ENCODE peak calls at places on chromosomes 16 and 17, in six cellular contexts. M, W, R, H, L and B are unnamed samples.

GRCh38 chr16:73053038-73053378 is 5.1 kb upstream of the ZFHX3 start:
- DNase-seq in R (no peak), M (no peak), W (no peak), L (no peak), H (no peak), B (no peak)

GRCh38 chr17:2011421-2012371 is 13.4 kb downstream of the RTN4RL1 start:
- DNase-seq in M (peak; percentile 73), H (no peak), L (no peak), W (no peak), R (peak; percentile 55), B (no peak)

GRCh38 chr17:51050291-51051033 is 70.2 kb downstream of the SPAG9 start:
- DNase-seq in W (no peak), L (peak; percentile 65), M (no peak), H (no peak), R (no peak), B (peak; percentile 17)

GRCh38 chr17:58322581-58323419 is 5.8 kb downstream of the TSPOAP1 start:
- DNase-seq in M (no peak), W (no peak), H (no peak), R (no peak), L (no peak), B (no peak)

GRCh38 chr16:50086176-50086575 is 20.4 kb downstream of the HEATR3 start:
- DNase-seq in W (no peak), M (no peak), R (no peak), H (no peak), L (no peak), B (no peak)

GRCh38 chr17:19672009-19672837 is 23.7 kb downstream of the ALDH3A2 start:
- DNase-seq in W (no peak), H (no peak), R (peak; percentile 51), L (no peak), M (peak; percentile 62), B (no peak)

GRCh38 chr17:81393684-81394376 is 1.4 kb upstream of the BAHCC1 start:
- DNase-seq in R (peak; percentile 100), W (peak; percentile 100), L (peak; percentile 40), M (peak; percentile 100), H (peak; percentile 100), B (no peak)

GRCh38 chr17:81412490-81413093 is 17.3 kb downstream of the BAHCC1 start:
- DNase-seq in R (no peak), M (no peak), W (peak; percentile 61), H (peak; percentile 59), L (no peak), B (peak; percentile 78)

GRCh38 chr17:4642286-4642685 is 808 bp upstream of the ALOX15 start:
- DNase-seq in L (no peak), M (no peak), R (no peak), H (no peak), W (no peak), B (no peak)

GRCh38 chr16:81625544-81626152 is 153.4 kb upstream of the PLCG2 start:
- DNase-seq in M (peak; percentile 77), W (peak; percentile 45), R (no peak), H (peak; percentile 48), L (no peak), B (no peak)

GRCh38 chr17:29109477-29110371 is 66.8 kb downstream of the PIPOX start:
- DNase-seq in M (no peak), R (no peak), W (no peak), H (no peak), L (no peak), B (no peak)

GRCh38 chr16:28180660-28181556 is 30.9 kb downstream of the XPO6 start:
- DNase-seq in L (no peak), M (no peak), W (no peak), H (no peak), R (no peak), B (no peak)

GRCh38 chr16:84647830-84648594 is at the start of gene KLHL36:
- DNase-seq in R (peak; percentile 52), L (no peak), W (peak; percentile 62), H (peak; percentile 73), M (peak; percentile 66), B (peak; percentile 96)

GRCh38 chr17:50511058-50511457 is 2.8 kb downstream of the MYCBPAP start:
- DNase-seq in R (no peak), L (peak; percentile 83), M (no peak), H (no peak), W (peak; percentile 65), B (peak; percentile 70)

GRCh38 chr16:49081556-49081955 is 200.1 kb downstream of the CBLN1 start:
- DNase-seq in M (no peak), W (no peak), L (no peak), R (no peak), H (no peak), B (no peak)

GRCh38 chr17:83024205-83024971 is 55.0 kb upstream of the METRNL start:
- DNase-seq in H (no peak), L (no peak), W (no peak), R (no peak), M (no peak), B (no peak)

GRCh38 chr16:20741555-20742285 is at the start of gene THUMPD1:
- DNase-seq in W (peak; percentile 97), R (peak; percentile 96), H (peak; percentile 97), L (peak; percentile 72), M (peak; percentile 98), B (peak; percentile 88)
- TF ChIP-seq POLR2A in W (peak; percentile 82), R (peak; percentile 66), H (peak; percentile 84), L (peak; percentile 95), M (no peak), B (no peak)

DNA sequence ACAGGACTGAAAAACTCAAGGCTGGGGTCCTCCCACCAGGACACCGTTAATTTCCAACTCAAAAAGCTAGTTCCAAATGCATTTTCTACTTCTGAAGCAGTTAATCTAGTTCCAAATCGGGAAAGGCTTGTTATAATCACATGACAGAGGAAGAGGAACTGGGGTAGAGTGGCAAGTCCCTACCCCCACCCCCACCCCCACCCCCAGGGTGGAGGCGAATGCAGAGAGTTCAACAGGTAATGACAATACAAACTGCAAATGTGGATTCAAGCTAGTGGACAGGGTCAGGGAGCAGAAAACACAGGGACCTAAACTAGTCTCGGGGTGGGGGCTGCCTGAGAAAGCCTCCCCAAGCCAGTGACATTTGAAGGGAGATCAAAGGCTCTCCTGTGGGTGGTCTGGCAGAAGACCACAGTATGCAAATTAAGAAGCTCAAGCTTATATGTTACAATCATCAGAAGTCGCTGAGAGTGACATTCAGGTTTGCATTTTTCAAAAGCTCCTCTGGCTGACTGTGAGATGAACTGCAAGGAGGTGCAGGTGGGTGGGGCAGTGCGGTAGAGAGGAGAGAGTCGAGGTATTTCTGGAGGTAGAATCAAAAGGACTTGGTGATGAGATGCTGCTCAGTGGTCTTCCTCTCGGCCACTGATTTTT is 56.4 kb upstream of the SLC25A19 start:
- DNase-seq in M (no peak), R (no peak), W (no peak), L (peak; percentile 91), H (no peak), B (no peak)
- TF ChIP-seq POLR2A in M (no peak), R (no peak), W (no peak), L (no peak), H (no peak), B (peak; percentile 48)

GRCh38 chr17:47733047-47733413 is at the start of gene TBX21:
- DNase-seq in M (peak; percentile 74), H (peak; percentile 37), W (no peak), L (no peak), R (no peak), B (peak; percentile 78)

GRCh38 chr17:47732399-47733046 is 513 bp upstream of the TBX21 start:
- DNase-seq in L (no peak), W (no peak), R (no peak), M (no peak), H (no peak), B (no peak)

GRCh38 chr17:47735139-47735464 is 2.1 kb downstream of the TBX21 start:
- DNase-seq in H (no peak), W (peak; percentile 1), M (no peak), R (no peak), L (no peak), B (no peak)

GRCh38 chr17:47735536-47736011 is 2.5 kb downstream of the TBX21 start:
- DNase-seq in M (no peak), L (peak; percentile 59), R (no peak), H (no peak), W (peak; percentile 2), B (peak; percentile 69)

DNA sequence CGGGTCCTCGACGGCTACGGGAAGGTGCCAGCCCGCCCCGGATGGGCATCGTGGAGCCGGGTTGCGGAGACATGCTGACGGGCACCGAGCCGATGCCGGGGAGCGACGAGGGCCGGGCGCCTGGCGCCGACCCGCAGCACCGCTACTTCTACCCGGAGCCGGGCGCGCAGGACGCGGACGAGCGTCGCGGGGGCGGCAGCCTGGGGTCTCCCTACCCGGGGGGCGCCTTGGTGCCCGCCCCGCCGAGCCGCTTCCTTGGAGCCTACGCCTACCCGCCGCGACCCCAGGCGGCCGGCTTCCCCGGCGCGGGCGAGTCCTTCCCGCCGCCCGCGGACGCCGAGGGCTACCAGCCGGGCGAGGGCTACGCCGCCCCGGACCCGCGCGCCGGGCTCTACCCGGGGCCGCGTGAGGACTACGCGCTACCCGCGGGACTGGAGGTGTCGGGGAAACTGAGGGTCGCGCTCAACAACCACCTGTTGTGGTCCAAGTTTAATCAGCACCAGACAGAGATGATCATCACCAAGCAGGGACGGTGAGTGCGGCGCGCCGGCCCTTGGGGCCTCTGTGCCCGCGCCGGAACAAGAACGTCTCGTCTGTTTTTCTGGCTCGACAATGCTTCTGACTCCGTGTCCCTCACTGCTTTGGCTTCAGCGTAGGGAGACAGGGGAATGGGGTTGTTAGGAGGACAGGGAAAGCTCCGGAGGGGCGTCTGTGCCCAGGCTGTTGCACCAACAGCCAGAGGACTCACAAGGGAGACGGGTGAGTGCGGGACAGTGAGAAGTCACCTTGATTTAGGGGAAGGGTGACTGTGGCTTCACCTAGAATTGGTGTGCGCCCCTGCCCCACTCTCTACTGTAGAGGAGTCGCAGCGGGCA is 615 bp downstream of the TBX21 start:
- DNase-seq in L (no peak), R (no peak), M (no peak), W (peak; percentile 0), H (no peak), B (peak; percentile 21)
- TF ChIP-seq POLR2A in L (no peak), R (no peak), M (no peak), W (no peak), H (no peak), B (no peak)

GRCh38 chr17:42537156-42537805 is 1.2 kb downstream of the NAGLU start:
- DNase-seq in R (no peak), H (no peak), L (no peak), W (no peak), M (no peak), B (no peak)
- TF ChIP-seq POLR2A in R (no peak), H (no peak), L (no peak), W (no peak), M (no peak), B (no peak)

GRCh38 chr17:596763-597644 is 117.6 kb downstream of the VPS53 start:
- DNase-seq in L (no peak), R (no peak), M (no peak), W (no peak), H (no peak), B (no peak)
- TF ChIP-seq POLR2A in L (no peak), R (no peak), M (no peak), W (no peak), H (no peak), B (no peak)

GRCh38 chr17:47285003-47285402 is 31.4 kb downstream of the ITGB3 start:
- DNase-seq in L (no peak), W (no peak), R (no peak), M (no peak), H (no peak), B (no peak)

GRCh38 chr17:47287639-47288038 is 34.0 kb downstream of the ITGB3 start:
- DNase-seq in W (no peak), H (no peak), L (no peak), M (no peak), R (no peak), B (no peak)

GRCh38 chr17:47287068-47287467 is 33.4 kb downstream of the ITGB3 start:
- DNase-seq in M (no peak), L (no peak), R (no peak), H (no peak), W (no peak), B (no peak)

GRCh38 chr17:47288531-47289116 is 35.0 kb downstream of the ITGB3 start:
- DNase-seq in L (no peak), W (no peak), M (no peak), R (no peak), H (no peak), B (no peak)

GRCh38 chr17:47286198-47286914 is 32.7 kb downstream of the ITGB3 start:
- DNase-seq in R (no peak), L (peak; percentile 98), M (no peak), H (no peak), W (no peak), B (no peak)
- TF ChIP-seq POLR2A in R (no peak), L (peak; percentile 54), M (no peak), H (no peak), W (no peak), B (no peak)